ENCODE peak calls at places on chromosomes 16 and 17, in four cellular contexts. Q is neural crest cell, F is kidney tubule cell, T is foreskin fibroblast. D is an unnamed sample.

GRCh38 chr17:65662166-65662565 is 100.7 kb upstream of the AXIN2 start:
- DNase-seq in Q (no peak), F (no peak), T (peak), D (no peak)

GRCh38 chr17:40074871-40075215 is 12.1 kb downstream of the THRA start:
- DNase-seq in T (peak), F (peak), Q (no peak), D (no peak)

GRCh38 chr17:3812771-3813170 is 11.8 kb upstream of the ITGAE start:
- DNase-seq in Q (no peak), F (no peak), T (no peak), D (no peak)

GRCh38 chr16:58638148-58639036 is 8.8 kb upstream of the CNOT1 start:
- DNase-seq in T (peak), Q (no peak), F (peak), D (no peak)

GRCh38 chr17:47200325-47200663 is 8.9 kb upstream of the MYL4 start:
- DNase-seq in Q (no peak), T (no peak), F (no peak), D (no peak)

GRCh38 chr16:75116081-75116910 is at the start of gene LDHD:
- DNase-seq in Q (no peak), T (peak), F (peak), D (peak)

GRCh38 chr17:57442401-57442823 is 186.1 kb downstream of the MSI2 start:
- DNase-seq in Q (no peak), T (no peak), F (no peak), D (no peak)

GRCh38 chr16:51392651-51393187 is 241.6 kb upstream of the SALL1 start:
- DNase-seq in Q (peak), T (peak), F (peak), D (no peak)

GRCh38 chr17:43431741-43432523 is 33.1 kb downstream of the ARL4D start:
- DNase-seq in Q (no peak), F (peak), T (peak), D (no peak)

GRCh38 chr17:33056392-33057146 is 64.9 kb downstream of the SPACA3 start:
- DNase-seq in F (no peak), Q (no peak), T (no peak), D (no peak)

GRCh38 chr17:59451706-59452105 is 113.7 kb upstream of the DHX40 start:
- DNase-seq in Q (no peak), F (peak), T (peak), D (no peak)

GRCh38 chr16:31474173-31474714 is 2.3 kb downstream of the TGFB1I1 start:
- DNase-seq in Q (no peak), T (peak), F (no peak), D (no peak)